ENCODE peak calls at places on chromosomes 3 and 15, in nine cellular contexts. M, C, S, Z, Y, K, T, E and R are unnamed samples.

GRCh38 chr15:46151786-46152185 is 517.0 kb downstream of the SQOR start:
- DNase-seq in K (peak; percentile 7), Y (no peak), M (no peak), S (no peak), E (no peak), T (no peak), Z (no peak), C (no peak), R (no peak)

GRCh38 chr3:167051421-167051820 is 328.7 kb downstream of the ZBBX start:
- DNase-seq in K (no peak), Y (no peak), M (no peak), T (no peak), S (no peak), E (no peak), Z (no peak), C (no peak), R (no peak)

GRCh38 chr3:115245437-115245836 is 98.3 kb upstream of the ZBTB20 start:
- DNase-seq in Z (no peak), M (no peak), E (no peak), T (peak; percentile 85), Y (no peak), S (no peak), C (no peak), K (peak; percentile 50), R (no peak)

GRCh38 chr15:98381446-98381845 is 266.9 kb upstream of the IGF1R start:
- DNase-seq in K (no peak), C (no peak), Y (no peak), S (no peak), Z (no peak), T (no peak), M (no peak), E (no peak), R (no peak)

GRCh38 chr3:113968986-113969385 is 21.2 kb downstream of the ZDHHC23 start:
- DNase-seq in T (no peak), K (no peak), S (no peak), Z (no peak), E (no peak), M (no peak), C (no peak), Y (no peak), R (no peak)

GRCh38 chr3:12818773-12819172 is 22.3 kb downstream of the CAND2 start:
- DNase-seq in S (no peak), C (no peak), T (no peak), E (no peak), K (no peak), Z (no peak), M (no peak), Y (no peak), R (no peak)

GRCh38 chr3:108180214-108180613 is 42.0 kb downstream of the IFT57 start:
- DNase-seq in S (no peak), K (no peak), Z (no peak), E (no peak), M (no peak), Y (no peak), C (no peak), T (no peak), R (no peak)

GRCh38 chr3:56131976-56132590 is 336.2 kb downstream of the ERC2 start:
- DNase-seq in M (no peak), Y (peak; percentile 32), T (peak; percentile 92), C (no peak), K (peak; percentile 83), S (no peak), Z (no peak), E (no peak), R (no peak)

GRCh38 chr15:88243895-88244787 is 12.4 kb downstream of the NTRK3 start:
- DNase-seq in Y (no peak), T (peak; percentile 22), Z (no peak), M (no peak), S (no peak), C (no peak), E (peak; percentile 62), K (peak; percentile 20), R (peak; percentile 49)

GRCh38 chr15:36075333-36075732 is 504.1 kb upstream of the CDIN1 start:
- DNase-seq in C (no peak), Z (no peak), M (no peak), K (no peak), E (no peak), T (no peak), S (no peak), Y (no peak), R (no peak)

GRCh38 chr3:86990734-86991481 is at the start of gene VGLL3:
- DNase-seq in M (no peak), T (peak; percentile 44), Z (peak; percentile 77), Y (peak; percentile 81), C (peak; percentile 55), S (no peak), K (peak; percentile 72), E (peak; percentile 42), R (peak; percentile 82)

GRCh38 chr3:81891496-81891895 is 130.1 kb upstream of the GBE1 start:
- DNase-seq in K (no peak), T (no peak), C (no peak), Z (no peak), M (no peak), S (no peak), E (no peak), Y (no peak), R (no peak)

GRCh38 chr3:106329505-106329904 is 460.7 kb upstream of the CBLB start:
- DNase-seq in S (no peak), K (no peak), C (no peak), Z (no peak), T (no peak), Y (no peak), M (no peak), E (no peak), R (no peak)

GRCh38 chr3:174116421-174116820 is 718.9 kb downstream of the NLGN1 start:
- DNase-seq in K (no peak), E (no peak), S (no peak), Y (no peak), Z (no peak), M (no peak), C (no peak), T (no peak), R (no peak)

GRCh38 chr3:124144035-124144814 is 152.3 kb upstream of the ROPN1 start:
- DNase-seq in T (no peak), C (no peak), E (no peak), K (no peak), S (no peak), Y (no peak), M (no peak), Z (no peak), R (no peak)

GRCh38 chr3:124138148-124138547 is 146.2 kb upstream of the ROPN1 start:
- DNase-seq in T (no peak), K (no peak), M (no peak), C (no peak), Y (no peak), E (no peak), Z (no peak), S (no peak), R (no peak)

GRCh38 chr3:124143047-124143446 is 151.1 kb upstream of the ROPN1 start:
- DNase-seq in T (no peak), K (no peak), C (no peak), E (no peak), M (no peak), Z (no peak), Y (no peak), S (no peak), R (no peak)

GRCh38 chr3:124142389-124142970 is 150.6 kb upstream of the ROPN1 start:
- DNase-seq in E (no peak), Y (no peak), M (no peak), T (no peak), S (no peak), Z (no peak), C (no peak), K (no peak), R (no peak)

GRCh38 chr3:124140751-124141150 is 148.8 kb upstream of the ROPN1 start:
- DNase-seq in S (no peak), E (no peak), Y (no peak), M (no peak), T (no peak), K (peak; percentile 48), Z (no peak), C (no peak), R (no peak)
- H3K27me3 ChIP-seq in S (no peaks in the 10 kb centered on the region), E (no peaks in the 10 kb centered on the region), Y (no peaks in the 10 kb centered on the region), M (no peaks in the 10 kb centered on the region), T (no peaks in the 10 kb centered on the region), K (no peaks in the 10 kb centered on the region), Z (no peaks in the 10 kb centered on the region), C (no peaks in the 10 kb centered on the region), R (no peaks in the 10 kb centered on the region)

GRCh38 chr3:57169106-57169505 is 4.0 kb upstream of the IL17RD start:
- DNase-seq in K (no peak), C (peak; percentile 13), Y (no peak), M (no peak), Z (no peak), E (no peak), S (no peak), T (no peak), R (no peak)
- H3K27me3 ChIP-seq in K (peaks cover 23% of the 10 kb centered on the region), C (peaks cover 7% of the 10 kb centered on the region), Y (no peaks in the 10 kb centered on the region), M (peaks cover 4% of the 10 kb centered on the region), Z (peaks cover 22% of the 10 kb centered on the region), E (peaks cover 15% of the 10 kb centered on the region), S (no peaks in the 10 kb centered on the region), T (peaks cover 34% of the 10 kb centered on the region), R (no peaks in the 10 kb centered on the region)

GRCh38 chr15:79090487-79091203 is at the start of gene RASGRF1:
- DNase-seq in K (no peak), Z (no peak), S (no peak), T (no peak), C (peak; percentile 16), Y (no peak), M (no peak), E (peak; percentile 65), R (peak; percentile 21)

GRCh38 chr15:79089890-79090486 is 592 bp downstream of the RASGRF1 start:
- DNase-seq in S (no peak), M (no peak), E (peak; percentile 45), T (no peak), C (no peak), Z (no peak), Y (no peak), K (no peak), R (no peak)

GRCh38 chr15:79092382-79092781 is 1.8 kb upstream of the RASGRF1 start:
- DNase-seq in S (no peak), E (no peak), T (no peak), Y (no peak), M (no peak), Z (no peak), C (no peak), K (no peak), R (no peak)

GRCh38 chr15:79089331-79089889 is 1.2 kb downstream of the RASGRF1 start:
- DNase-seq in T (no peak), C (no peak), M (no peak), S (no peak), E (peak; percentile 64), Y (no peak), Z (no peak), K (no peak), R (no peak)

GRCh38 chr15:79091204-79091867 is 756 bp upstream of the RASGRF1 start:
- DNase-seq in C (no peak), T (no peak), Y (no peak), M (no peak), E (peak; percentile 81), K (no peak), Z (no peak), S (no peak), R (no peak)
- H3K27me3 ChIP-seq in C (peaks cover 31% of the 10 kb centered on the region), T (peaks cover 30% of the 10 kb centered on the region), Y (peaks cover 16% of the 10 kb centered on the region), M (peaks cover 5% of the 10 kb centered on the region), E (peaks cover 29% of the 10 kb centered on the region), K (peaks cover 60% of the 10 kb centered on the region), Z (peaks cover 66% of the 10 kb centered on the region), S (peaks cover 14% of the 10 kb centered on the region), R (no peaks in the 10 kb centered on the region)

DNA sequence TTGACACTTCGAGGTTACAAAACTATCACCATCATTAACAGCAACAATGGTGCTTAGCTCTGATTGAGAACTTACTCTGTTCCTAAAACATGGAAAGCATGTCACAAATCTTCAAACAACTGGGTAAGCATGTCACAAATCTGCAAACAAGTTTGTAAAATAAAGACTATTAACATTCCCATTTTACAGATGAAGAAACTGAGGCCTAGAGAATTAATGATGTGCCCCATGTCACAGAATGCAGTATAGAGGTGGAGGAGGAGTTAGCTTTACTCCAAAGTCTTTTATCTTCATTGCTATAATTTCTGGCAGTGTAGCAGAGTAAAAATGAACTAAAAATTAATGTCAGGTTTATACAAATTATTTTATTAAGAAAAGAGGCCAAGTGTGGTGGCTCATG is 73.4 kb downstream of the NR2F2 start:
- DNase-seq in M (no peak), Z (no peak), K (no peak), C (no peak), T (no peak), E (no peak), S (no peak), Y (no peak), R (no peak)
- H3K27me3 ChIP-seq in M (peaks cover 8% of the 10 kb centered on the region), Z (peaks cover 18% of the 10 kb centered on the region), K (peaks cover 7% of the 10 kb centered on the region), C (peaks cover 13% of the 10 kb centered on the region), T (peaks cover 8% of the 10 kb centered on the region), E (peaks cover 25% of the 10 kb centered on the region), S (peaks cover 11% of the 10 kb centered on the region), Y (peaks cover 16% of the 10 kb centered on the region), R (no peaks in the 10 kb centered on the region)